ENCODE peak calls at places on chromosomes 12 and 14, in four cellular contexts. One of them, this sample, is unnamed.

GRCh38 chr12:54879132-54879531 is 24.8 kb downstream of the MUCL1 start:
- DNase-seq in NCI-H748 treated with DMSO at 0.1 percent for 48 hours: no peak
- DNase-seq in amygdala: no peak
- DNase-seq in mesenchymal stem cell: no peak
- DNase-seq in this sample: no peak

GRCh38 chr12:122471324-122472226 is 29.2 kb downstream of the ZCCHC8 start:
- DNase-seq in NCI-H748 treated with DMSO at 0.1 percent for 48 hours: peak
- DNase-seq in amygdala: no peak
- DNase-seq in mesenchymal stem cell: peak
- DNase-seq in this sample: peak

GRCh38 chr12:49335118-49335954 is 1.7 kb downstream of the C1QL4 start:
- DNase-seq in NCI-H748 treated with DMSO at 0.1 percent for 48 hours: no peak
- DNase-seq in amygdala: no peak
- DNase-seq in mesenchymal stem cell: no peak
- DNase-seq in this sample: no peak

GRCh38 chr12:67457136-67457535 is 188.0 kb downstream of the CAND1 start:
- DNase-seq in NCI-H748 treated with DMSO at 0.1 percent for 48 hours: no peak
- DNase-seq in amygdala: no peak
- DNase-seq in mesenchymal stem cell: no peak
- DNase-seq in this sample: no peak

GRCh38 chr12:6199211-6199530 is 1.0 kb upstream of the CD9 start:
- DNase-seq in NCI-H748 treated with DMSO at 0.1 percent for 48 hours: no peak
- DNase-seq in amygdala: no peak
- DNase-seq in mesenchymal stem cell: no peak
- DNase-seq in this sample: no peak

GRCh38 chr12:80632835-80633234 is 74.6 kb upstream of the MYF6 start:
- DNase-seq in NCI-H748 treated with DMSO at 0.1 percent for 48 hours: peak
- DNase-seq in amygdala: no peak
- DNase-seq in mesenchymal stem cell: no peak
- DNase-seq in this sample: no peak

GRCh38 chr14:52080171-52080800 is 11.4 kb upstream of the NID2 start:
- DNase-seq in NCI-H748 treated with DMSO at 0.1 percent for 48 hours: no peak
- DNase-seq in amygdala: no peak
- DNase-seq in mesenchymal stem cell: peak
- DNase-seq in this sample: no peak

GRCh38 chr12:57091633-57092528 is 3.0 kb downstream of the NAB2 start:
- DNase-seq in NCI-H748 treated with DMSO at 0.1 percent for 48 hours: no peak
- DNase-seq in amygdala: no peak
- DNase-seq in mesenchymal stem cell: no peak
- DNase-seq in this sample: no peak

GRCh38 chr14:32697704-32698103 is 241.0 kb upstream of the NPAS3 start:
- DNase-seq in NCI-H748 treated with DMSO at 0.1 percent for 48 hours: no peak
- DNase-seq in amygdala: no peak
- DNase-seq in mesenchymal stem cell: peak
- DNase-seq in this sample: no peak

This sample was measured in hippocampal formation.